ENCODE peak calls at places on chromosomes 1 and 21, in five cellular contexts. Z, Q, G, L and V are unnamed samples.
A peak's percentile ranks its signal among the peaks of the same experiment; 100 is the strongest.

GRCh38 chr1:150366416-150367296 is 2.7 kb downstream of the RPRD2 start:
- DNase-seq in Z (no peak), Q (no peak), G (peak; percentile 34), L (peak; percentile 22), V (no peak)

GRCh38 chr1:239126881-239127280 is 259.5 kb upstream of the CHRM3 start:
- DNase-seq in Z (no peak), Q (no peak), G (peak; percentile 40), L (no peak), V (no peak)

GRCh38 chr1:161732319-161732718 is 11.0 kb downstream of the FCRLB start:
- DNase-seq in Z (no peak), Q (no peak), G (no peak), L (no peak), V (no peak)

GRCh38 chr1:119595606-119596005 is 52.5 kb downstream of the ZNF697 start:
- DNase-seq in Z (no peak), Q (no peak), G (no peak), L (no peak), V (no peak)

GRCh38 chr1:105027838-105028471 is 1278.3 kb downstream of the AMY1C start:
- DNase-seq in Z (no peak), Q (no peak), G (peak; percentile 36), L (peak; percentile 1), V (no peak)

GRCh38 chr1:19010995-19011696 is 54.7 kb upstream of the IFFO2 start:
- DNase-seq in Z (peak; percentile 96), Q (peak; percentile 68), G (peak; percentile 94), L (peak; percentile 99), V (peak; percentile 45)

GRCh38 chr1:231800071-231800470 is 173.5 kb downstream of the DISC1 start:
- DNase-seq in Z (peak; percentile 19), Q (no peak), G (no peak), L (no peak), V (no peak)

GRCh38 chr21:25457946-25458345 is 149.3 kb downstream of the MRPL39 start:
- DNase-seq in Z (no peak), Q (no peak), G (no peak), L (no peak), V (no peak)

GRCh38 chr1:208203848-208204609 is 40.2 kb downstream of the PLXNA2 start:
- DNase-seq in Z (peak; percentile 61), Q (no peak), G (peak; percentile 83), L (peak; percentile 49), V (no peak)

GRCh38 chr1:197868751-197869501 is 33.5 kb upstream of the C1orf53 start:
- DNase-seq in Z (peak; percentile 30), Q (peak; percentile 52), G (peak; percentile 79), L (peak; percentile 64), V (peak; percentile 17)

GRCh38 chr1:8441466-8441865 is 123.6 kb downstream of the SLC45A1 start:
- DNase-seq in Z (no peak), Q (no peak), G (no peak), L (no peak), V (no peak)

GRCh38 chr1:230416430-230416829 is 9.7 kb downstream of the PGBD5 start:
- DNase-seq in Z (no peak), Q (no peak), G (no peak), L (no peak), V (no peak)

GRCh38 chr1:227908366-227908765 is 39.4 kb downstream of the WNT9A start:
- DNase-seq in Z (no peak), Q (no peak), G (no peak), L (no peak), V (no peak)

GRCh38 chr1:89931950-89932349 is 63.0 kb upstream of the ZNF326 start:
- DNase-seq in Z (no peak), Q (no peak), G (no peak), L (no peak), V (no peak)

GRCh38 chr1:209490013-209490412 is 93.5 kb upstream of the CAMK1G start:
- DNase-seq in Z (no peak), Q (no peak), G (peak; percentile 60), L (peak; percentile 8), V (no peak)

GRCh38 chr1:116242741-116243140 is 130.3 kb upstream of the ATP1A1 start:
- DNase-seq in Z (no peak), Q (no peak), G (no peak), L (no peak), V (no peak)

GRCh38 chr1:212467843-212468482 is 35.2 kb downstream of the NENF start:
- DNase-seq in Z (peak; percentile 32), Q (no peak), G (no peak), L (peak; percentile 26), V (no peak)
- H2AK5ac ChIP-seq in Z (peak overlapping the region; percentile 72), Q (no peak overlapping the region), G (no peak overlapping the region), L (no peak overlapping the region), V (no peak overlapping the region)

GRCh38 chr1:37998089-37998808 is 7.1 kb downstream of the FHL3 start:
- DNase-seq in Z (no peak), Q (no peak), G (no peak), L (no peak), V (no peak)

GRCh38 chr1:37999434-38000232 is 5.7 kb downstream of the FHL3 start:
- DNase-seq in Z (no peak), Q (peak; percentile 59), G (peak; percentile 93), L (peak; percentile 90), V (no peak)

GRCh38 chr1:37995773-37996379 is 6.1 kb upstream of the SF3A3 start:
- DNase-seq in Z (no peak), Q (peak; percentile 87), G (peak; percentile 94), L (peak; percentile 71), V (peak; percentile 61)

GRCh38 chr1:37998913-37999433 is 6.3 kb downstream of the FHL3 start:
- DNase-seq in Z (no peak), Q (no peak), G (no peak), L (no peak), V (no peak)

DNA sequence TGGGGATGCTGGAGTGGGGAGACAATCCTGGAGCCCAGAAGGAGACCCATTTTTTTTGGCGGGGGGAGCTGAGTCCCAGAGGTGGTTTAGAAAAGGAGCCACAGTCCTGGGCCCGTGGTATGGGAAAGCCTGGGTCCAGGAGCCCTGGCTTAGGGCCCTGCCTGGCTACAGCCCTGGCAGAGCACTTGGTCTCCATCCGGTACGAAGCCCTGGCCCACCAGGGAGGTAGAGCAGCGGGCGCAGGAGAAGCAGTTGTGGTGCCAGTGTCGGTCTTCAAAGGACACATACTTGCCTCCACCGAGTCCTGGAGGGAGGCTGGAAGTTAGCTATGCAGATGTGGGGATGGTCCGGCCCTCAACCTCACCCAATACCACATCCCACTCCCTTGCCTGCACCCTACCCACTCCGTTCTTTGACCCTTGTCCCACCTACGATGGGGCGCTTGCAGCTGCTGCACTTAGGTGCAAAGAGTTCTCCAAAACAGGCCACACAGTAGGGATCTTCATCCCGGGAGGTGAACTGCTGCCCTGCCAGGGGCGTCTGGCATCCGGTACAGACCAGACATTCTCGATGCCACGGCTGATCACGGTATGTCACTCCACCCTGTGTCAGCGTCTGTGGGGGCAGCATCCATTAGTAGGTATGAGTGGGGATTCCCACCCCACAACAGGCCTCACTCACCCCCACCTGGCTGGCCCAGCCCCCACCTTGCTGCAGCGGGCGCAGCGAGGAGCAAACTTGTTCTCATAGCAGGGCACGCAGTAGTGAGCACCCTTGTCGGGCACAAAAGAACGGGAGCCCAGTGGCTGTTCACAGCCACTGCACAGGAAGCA is 7.7 kb upstream of the SF3A3 start:
- DNase-seq in Z (no peak), Q (no peak), G (no peak), L (no peak), V (no peak)
- H2AK5ac ChIP-seq in Z (no peak overlapping the region), Q (no peak overlapping the region), G (no peak overlapping the region), L (no peak overlapping the region), V (peak overlapping the region; percentile 80)

DNA sequence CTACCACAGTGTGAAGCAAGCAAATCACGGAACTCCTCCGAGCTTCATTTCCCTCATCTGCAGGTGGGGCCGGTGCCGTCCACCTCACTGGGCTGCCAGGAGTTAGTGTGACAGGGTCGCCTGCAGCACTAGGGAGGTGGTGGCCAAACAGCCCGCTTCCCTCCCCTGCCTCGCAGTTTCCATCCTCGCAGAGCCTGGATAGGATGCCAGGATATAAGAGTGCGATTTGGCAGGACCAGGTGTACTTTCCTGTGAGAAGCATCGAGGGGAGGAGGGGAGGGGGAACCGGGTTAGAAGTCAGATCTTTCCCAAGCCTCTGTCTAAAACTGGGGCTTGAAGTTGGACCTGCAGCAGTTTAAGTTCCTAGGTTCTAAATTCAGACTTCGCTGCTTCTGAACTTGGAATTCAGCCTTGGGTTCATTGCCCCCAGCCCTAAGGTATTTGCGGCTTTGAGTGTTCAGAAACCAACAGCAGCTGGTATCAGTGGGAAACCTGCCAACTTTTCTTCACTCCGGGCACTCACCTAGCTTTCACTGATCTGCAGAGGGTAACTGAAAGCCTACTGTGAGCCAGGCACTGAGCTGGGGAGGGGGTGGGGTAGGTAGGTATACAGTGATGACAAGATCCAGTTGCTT is 1.7 kb upstream of the JUN start:
- DNase-seq in Z (peak; percentile 80), Q (peak; percentile 71), G (peak; percentile 75), L (no peak), V (no peak)
- H2AK5ac ChIP-seq in Z (peak overlapping the region; percentile 1), Q (no peak overlapping the region), G (no peak overlapping the region), L (peak overlapping the region; percentile 62), V (no peak overlapping the region)

GRCh38 chr21:29190920-29191319 is 60.5 kb downstream of the MAP3K7CL start:
- DNase-seq in Z (peak; percentile 14), Q (no peak), G (no peak), L (peak; percentile 73), V (no peak)

GRCh38 chr21:29192999-29193563 is 62.6 kb downstream of the MAP3K7CL start:
- DNase-seq in Z (no peak), Q (no peak), G (peak; percentile 29), L (no peak), V (no peak)

GRCh38 chr21:29186246-29186645 is 55.8 kb downstream of the MAP3K7CL start:
- DNase-seq in Z (no peak), Q (no peak), G (no peak), L (no peak), V (no peak)

GRCh38 chr21:29187939-29188338 is 57.5 kb downstream of the MAP3K7CL start:
- DNase-seq in Z (peak; percentile 27), Q (no peak), G (no peak), L (peak; percentile 77), V (no peak)

GRCh38 chr21:29189358-29189757 is 58.9 kb downstream of the MAP3K7CL start:
- DNase-seq in Z (no peak), Q (no peak), G (no peak), L (no peak), V (no peak)
- H2AK5ac ChIP-seq in Z (no peak overlapping the region), Q (no peak overlapping the region), G (no peak overlapping the region), L (no peak overlapping the region), V (no peak overlapping the region)

GRCh38 chr1:16092097-16092922 is 18.9 kb upstream of the FAM131C start:
- DNase-seq in Z (no peak), Q (peak; percentile 28), G (no peak), L (no peak), V (no peak)
- H2AK5ac ChIP-seq in Z (no peak overlapping the region), Q (no peak overlapping the region), G (no peak overlapping the region), L (peak overlapping the region; percentile 16), V (peak overlapping the region; percentile 26)